ENCODE peak calls at places on chromosomes 2 and 18, in four cellular contexts. One of them, this sample, is unnamed.

GRCh38 chr2:126717928-126718327 is 62.0 kb downstream of the GYPC start:
- DNase-seq in H1: no peak
- DNase-seq in K562: no peak
- DNase-seq in GM12891: no peak
- DNase-seq in this sample: no peak

GRCh38 chr2:41899189-41899588 is 148.6 kb upstream of the PKDCC start:
- DNase-seq in H1: no peak
- DNase-seq in GM12891: no peak
- DNase-seq in K562: no peak
- DNase-seq in this sample: no peak

GRCh38 chr2:30796723-30797122 is 10.5 kb downstream of the CAPN13 start:
- DNase-seq in K562: no peak
- DNase-seq in H1: no peak
- DNase-seq in GM12891: no peak
- DNase-seq in this sample: no peak

GRCh38 chr2:188512456-188512855 is 220.8 kb downstream of the GULP1 start:
- DNase-seq in H1: no peak
- DNase-seq in GM12891: no peak
- DNase-seq in K562: no peak
- DNase-seq in this sample: no peak

GRCh38 chr2:132550285-132550684 is 119.7 kb downstream of the LYPD1 start:
- DNase-seq in H1: no peak
- DNase-seq in K562: no peak
- DNase-seq in GM12891: no peak
- DNase-seq in this sample: no peak

GRCh38 chr2:5368263-5368662 is 323.9 kb upstream of the SOX11 start:
- DNase-seq in K562: no peak
- DNase-seq in H1: no peak
- DNase-seq in GM12891: no peak
- DNase-seq in this sample: no peak

GRCh38 chr2:237281900-237282306 is 132.1 kb downstream of the COL6A3 start:
- DNase-seq in K562: no peak
- DNase-seq in GM12891: no peak
- DNase-seq in H1: no peak
- DNase-seq in this sample: no peak

GRCh38 chr18:39958876-39959275 is 1996.2 kb upstream of the PIK3C3 start:
- DNase-seq in GM12891: no peak
- DNase-seq in K562: no peak
- DNase-seq in H1: no peak
- DNase-seq in this sample: no peak

GRCh38 chr18:34196231-34196630 is 28.5 kb downstream of the NOL4 start:
- DNase-seq in GM12891: no peak
- DNase-seq in H1: no peak
- DNase-seq in K562: no peak
- DNase-seq in this sample: no peak

GRCh38 chr2:179561702-179562101 is 297.1 kb upstream of the SESTD1 start:
- DNase-seq in K562: no peak
- DNase-seq in H1: no peak
- DNase-seq in GM12891: no peak
- DNase-seq in this sample: no peak

GRCh38 chr2:240439698-240440151 is 4.3 kb downstream of the GPC1 start:
- DNase-seq in K562: no peak
- DNase-seq in GM12891: no peak
- DNase-seq in H1: no peak
- DNase-seq in this sample: no peak

GRCh38 chr2:2636813-2637212 is 305.7 kb upstream of the MYT1L start:
- DNase-seq in H1: no peak
- DNase-seq in GM12891: no peak
- DNase-seq in K562: no peak
- DNase-seq in this sample: no peak

GRCh38 chr2:3662239-3662638 is 4.2 kb downstream of the ALLC start:
- DNase-seq in GM12891: no peak
- DNase-seq in K562: no peak
- DNase-seq in H1: peak
- DNase-seq in this sample: no peak

GRCh38 chr2:176293334-176293733 is 24.1 kb downstream of the MTX2 start:
- DNase-seq in H1: no peak
- DNase-seq in GM12891: no peak
- DNase-seq in K562: no peak
- DNase-seq in this sample: no peak

GRCh38 chr2:64052468-64053241 is 33.4 kb upstream of the VPS54 start:
- DNase-seq in K562: no peak
- DNase-seq in H1: no peak
- DNase-seq in GM12891: no peak
- DNase-seq in this sample: no peak

GRCh38 chr2:160353813-160354212 is 139.8 kb downstream of the RBMS1 start:
- DNase-seq in K562: no peak
- DNase-seq in GM12891: no peak
- DNase-seq in H1: no peak
- DNase-seq in this sample: no peak

GRCh38 chr2:56589820-56590219 is 406.0 kb downstream of the CCDC85A start:
- DNase-seq in H1: no peak
- DNase-seq in GM12891: no peak
- DNase-seq in K562: no peak
- DNase-seq in this sample: no peak

GRCh38 chr2:79855264-79856006 is 342.6 kb downstream of the CTNNA2 start:
- DNase-seq in H1: peak
- DNase-seq in K562: no peak
- DNase-seq in GM12891: no peak
- DNase-seq in this sample: no peak

GRCh38 chr2:64604929-64605550 is 48.7 kb downstream of the SERTAD2 start:
- DNase-seq in K562: no peak
- DNase-seq in H1: no peak
- DNase-seq in GM12891: no peak
- DNase-seq in this sample: no peak

GRCh38 chr2:66888791-66889631 is 454.1 kb downstream of the MEIS1 start:
- DNase-seq in H1: no peak
- DNase-seq in GM12891: no peak
- DNase-seq in K562: no peak
- DNase-seq in this sample: no peak

GRCh38 chr2:120456867-120457266 is 110.9 kb downstream of the INHBB start:
- DNase-seq in H1: no peak
- DNase-seq in K562: no peak
- DNase-seq in GM12891: no peak
- DNase-seq in this sample: no peak

GRCh38 chr2:96404446-96405373 is 69.1 kb downstream of the NCAPH start:
- DNase-seq in K562: no peak
- DNase-seq in GM12891: no peak
- DNase-seq in H1: no peak
- DNase-seq in this sample: no peak

GRCh38 chr18:28690100-28690499 is 513.2 kb upstream of the CDH2 start:
- DNase-seq in K562: no peak
- DNase-seq in H1: no peak
- DNase-seq in GM12891: no peak
- DNase-seq in this sample: no peak

GRCh38 chr18:28692337-28692736 is 515.4 kb upstream of the CDH2 start:
- DNase-seq in H1: no peak
- DNase-seq in K562: no peak
- DNase-seq in GM12891: no peak
- DNase-seq in this sample: no peak

GRCh38 chr18:28684746-28685145 is 507.8 kb upstream of the CDH2 start:
- DNase-seq in H1: no peak
- DNase-seq in GM12891: no peak
- DNase-seq in K562: no peak
- DNase-seq in this sample: no peak

GRCh38 chr18:28690836-28691835 is 514.2 kb upstream of the CDH2 start:
- DNase-seq in H1: no peak
- DNase-seq in K562: no peak
- DNase-seq in GM12891: no peak
- DNase-seq in this sample: no peak

DNA sequence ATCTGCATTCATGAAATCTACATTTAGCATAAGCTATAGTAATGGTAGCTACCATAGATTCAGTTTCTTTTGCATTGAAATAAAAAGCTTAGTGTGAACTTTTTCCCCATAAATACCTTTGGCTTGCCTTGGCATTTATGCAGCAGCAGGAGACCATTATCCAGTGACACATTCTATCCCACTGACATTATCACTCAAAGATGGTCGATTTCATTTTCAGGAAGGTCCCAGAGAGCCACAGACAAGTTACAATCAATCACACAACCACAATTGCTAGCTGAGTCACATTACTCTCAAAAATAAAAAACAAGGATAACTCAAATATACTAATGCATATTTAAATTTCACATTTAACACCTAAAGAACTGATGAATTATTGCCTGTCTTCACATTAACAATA is 512.7 kb upstream of the CDH2 start:
- DNase-seq in GM12891: no peak
- DNase-seq in H1: no peak
- DNase-seq in K562: no peak
- DNase-seq in this sample: no peak
- TF ChIP-seq POLR2AphosphoS5 in GM12891: no peak
- TF ChIP-seq POLR2AphosphoS5 in H1: no peak
- TF ChIP-seq POLR2AphosphoS5 in K562: no peak
- TF ChIP-seq POLR2AphosphoS5 in this sample: no peak

GRCh38 chr2:99183025-99183424 is 2.0 kb downstream of the MRPL30 start:
- DNase-seq in H1: no peak
- DNase-seq in GM12891: no peak
- DNase-seq in K562: no peak
- DNase-seq in this sample: no peak

GRCh38 chr2:99184811-99185210 is 3.8 kb downstream of the MRPL30 start:
- DNase-seq in K562: no peak
- DNase-seq in GM12891: no peak
- DNase-seq in H1: no peak
- DNase-seq in this sample: no peak

GRCh38 chr2:99180755-99181647 is at the start of the genes MITD1 and MRPL30:
- DNase-seq in H1: peak
- DNase-seq in K562: peak
- DNase-seq in GM12891: peak
- DNase-seq in this sample: peak
- TF ChIP-seq POLR2A in H1: peak
- TF ChIP-seq POLR2A in K562: peak
- TF ChIP-seq POLR2A in GM12891: peak
- TF ChIP-seq POLR2A in this sample: peak

DNA sequence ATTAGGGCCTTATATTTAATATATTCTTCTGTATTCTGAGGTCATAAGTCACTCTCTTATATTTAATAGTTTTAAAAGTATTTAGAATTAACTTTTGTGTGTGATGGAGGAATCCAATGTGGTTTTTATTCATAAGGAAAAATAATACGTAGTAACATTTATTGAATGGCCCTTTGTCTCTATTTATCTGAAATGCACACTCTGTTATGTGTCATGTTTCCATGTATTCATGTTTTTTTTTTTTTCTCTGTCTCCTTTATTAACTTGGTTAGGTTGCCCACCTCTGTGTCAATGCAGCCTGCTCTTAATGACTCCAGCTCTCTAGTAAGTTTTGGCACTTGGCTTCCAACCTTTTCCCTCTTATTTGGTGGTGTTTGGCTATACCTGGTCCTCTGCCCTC is 33.8 kb downstream of the RNF144A start:
- DNase-seq in H1: no peak
- DNase-seq in K562: no peak
- DNase-seq in GM12891: no peak
- DNase-seq in this sample: no peak
- TF ChIP-seq TAF1 in H1: no peak
- TF ChIP-seq TAF1 in K562: no peak
- TF ChIP-seq TAF1 in GM12891: no peak
- TF ChIP-seq TAF1 in this sample: no peak

GRCh38 chr2:71936076-71937030 is 211.3 kb downstream of the CYP26B1 start:
- DNase-seq in GM12891: no peak
- DNase-seq in H1: no peak
- DNase-seq in K562: peak
- DNase-seq in this sample: no peak

GRCh38 chr2:71934320-71934593 is 213.4 kb downstream of the CYP26B1 start:
- DNase-seq in K562: no peak
- DNase-seq in H1: no peak
- DNase-seq in GM12891: no peak
- DNase-seq in this sample: no peak

GRCh38 chr2:71934595-71935263 is 212.9 kb downstream of the CYP26B1 start:
- DNase-seq in K562: peak
- DNase-seq in H1: no peak
- DNase-seq in GM12891: no peak
- DNase-seq in this sample: no peak

GRCh38 chr2:71933467-71934319 is 214.0 kb downstream of the CYP26B1 start:
- DNase-seq in H1: no peak
- DNase-seq in K562: peak
- DNase-seq in GM12891: no peak
- DNase-seq in this sample: no peak

GRCh38 chr2:71935291-71935848 is 212.3 kb downstream of the CYP26B1 start:
- DNase-seq in K562: peak
- DNase-seq in GM12891: no peak
- DNase-seq in H1: no peak
- DNase-seq in this sample: no peak
- TF ChIP-seq POLR2AphosphoS5 in K562: no peak
- TF ChIP-seq POLR2AphosphoS5 in GM12891: no peak
- TF ChIP-seq POLR2AphosphoS5 in H1: no peak
- TF ChIP-seq POLR2AphosphoS5 in this sample: no peak

GRCh38 chr2:17878222-17879136 is at the start of gene KCNS3:
- DNase-seq in GM12891: peak
- DNase-seq in K562: peak
- DNase-seq in H1: no peak
- DNase-seq in this sample: peak
- TF ChIP-seq POLR2A in GM12891: no peak
- TF ChIP-seq POLR2A in K562: no peak
- TF ChIP-seq POLR2A in H1: no peak
- TF ChIP-seq POLR2A in this sample: no peak